ENCODE peak calls at places on chromosomes 12 and 14, in seven cellular contexts. K, E, M, U, Y, C and W are unnamed samples.

GRCh38 chr14:51211149-51211548 is 28.9 kb upstream of the TMX1 start:
- DNase-seq in Y (no peak), E (no peak), U (peak), M (no peak), C (no peak), K (no peak), W (no peak)

GRCh38 chr14:59520224-59520623 is 35.9 kb downstream of the JKAMP start:
- DNase-seq in Y (no peak), K (no peak), C (no peak), E (no peak), M (no peak), U (no peak), W (no peak)

GRCh38 chr14:88005050-88005481 is at the start of gene GPR65:
- DNase-seq in K (peak), U (no peak), C (no peak), M (no peak), Y (peak), E (no peak), W (peak)

GRCh38 chr14:101499513-101499912 is 61.8 kb upstream of the DIO3 start:
- DNase-seq in E (no peak), U (no peak), K (no peak), Y (no peak), C (peak), M (no peak), W (no peak)

GRCh38 chr12:5428332-5429221 is 3.3 kb upstream of the NTF3 start:
- DNase-seq in M (no peak), U (peak), K (no peak), Y (no peak), C (no peak), E (peak), W (no peak)

GRCh38 chr14:104795781-104796681 is 483 bp upstream of the AKT1 start:
- DNase-seq in Y (peak), M (peak), U (no peak), C (no peak), K (no peak), E (peak), W (peak)

GRCh38 chr14:100085451-100085850 is 20.2 kb downstream of the EVL start:
- DNase-seq in U (no peak), E (no peak), C (no peak), K (no peak), M (no peak), Y (no peak), W (no peak)

GRCh38 chr14:95993768-95994592 is 45.2 kb upstream of the C14orf132 start:
- DNase-seq in E (peak), K (peak), Y (no peak), U (peak), C (no peak), M (no peak), W (no peak)

GRCh38 chr14:96056509-96057422 is 17.6 kb downstream of the C14orf132 start:
- DNase-seq in C (peak), K (no peak), Y (no peak), E (no peak), M (no peak), U (no peak), W (no peak)

GRCh38 chr14:21071225-21072041 is 1.3 kb downstream of the ARHGEF40 start:
- DNase-seq in U (peak), M (peak), E (peak), C (peak), Y (peak), K (peak), W (peak)

GRCh38 chr14:51419685-51420084 is 179.6 kb downstream of the TMX1 start:
- DNase-seq in C (no peak), M (no peak), K (peak), E (no peak), Y (peak), U (no peak), W (no peak)

GRCh38 chr12:122994781-122995502 is 14.5 kb downstream of the ARL6IP4 start:
- DNase-seq in C (no peak), K (no peak), U (no peak), M (no peak), Y (no peak), E (no peak), W (no peak)

GRCh38 chr14:92465353-92466067 is 48.1 kb upstream of the RIN3 start:
- DNase-seq in M (no peak), K (no peak), E (no peak), U (no peak), Y (no peak), C (no peak), W (no peak)

GRCh38 chr14:103862393-103862782 is 15.0 kb upstream of the PPP1R13B start:
- DNase-seq in C (no peak), K (no peak), U (no peak), Y (no peak), M (no peak), E (no peak), W (no peak)

GRCh38 chr12:81128930-81129554 is 51.2 kb downstream of the ACSS3 start:
- DNase-seq in M (no peak), E (peak), C (no peak), K (peak), U (peak), Y (no peak), W (no peak)

GRCh38 chr14:74834682-74835392 is 41.1 kb downstream of the PROX2 start:
- DNase-seq in Y (no peak), K (no peak), U (no peak), E (no peak), C (no peak), M (no peak), W (no peak)

GRCh38 chr12:12408265-12408690 is 51.4 kb downstream of the BORCS5 start:
- DNase-seq in M (no peak), C (no peak), K (no peak), Y (no peak), U (no peak), E (no peak), W (no peak)

GRCh38 chr12:109510196-109510595 is 32.8 kb downstream of the UBE3B start:
- DNase-seq in K (no peak), M (peak), U (no peak), Y (no peak), E (no peak), C (no peak), W (no peak)

GRCh38 chr14:59246566-59246965 is 58.1 kb downstream of the DAAM1 start:
- DNase-seq in C (no peak), Y (no peak), K (no peak), E (no peak), M (no peak), U (no peak), W (no peak)

GRCh38 chr14:104977681-104978647 is at the start of gene AHNAK2:
- DNase-seq in K (peak), Y (no peak), M (peak), C (peak), E (peak), U (peak), W (peak)

GRCh38 chr12:13390381-13390856 is 193.9 kb downstream of the EMP1 start:
- DNase-seq in Y (no peak), C (peak), M (peak), U (peak), K (no peak), E (no peak), W (peak)

GRCh38 chr12:56751712-56752598 is at the start of gene PRIM1:
- DNase-seq in M (peak), E (peak), K (peak), C (peak), U (peak), Y (peak), W (peak)

GRCh38 chr12:56749853-56750252 is 2.3 kb downstream of the PRIM1 start:
- DNase-seq in U (no peak), E (no peak), M (no peak), Y (no peak), K (no peak), C (no peak), W (no peak)

GRCh38 chr12:56753566-56753965 is 1.4 kb upstream of the PRIM1 start:
- DNase-seq in C (no peak), K (no peak), Y (no peak), E (peak), M (no peak), U (no peak), W (no peak)

GRCh38 chr12:56749364-56749763 is 2.8 kb downstream of the PRIM1 start:
- DNase-seq in U (no peak), C (no peak), K (no peak), M (no peak), E (no peak), Y (no peak), W (no peak)
- H3K4me3 ChIP-seq in U (no peak), C (no peak), K (no peak), M (no peak), E (no peak), Y (no peak), W (no peak)

DNA sequence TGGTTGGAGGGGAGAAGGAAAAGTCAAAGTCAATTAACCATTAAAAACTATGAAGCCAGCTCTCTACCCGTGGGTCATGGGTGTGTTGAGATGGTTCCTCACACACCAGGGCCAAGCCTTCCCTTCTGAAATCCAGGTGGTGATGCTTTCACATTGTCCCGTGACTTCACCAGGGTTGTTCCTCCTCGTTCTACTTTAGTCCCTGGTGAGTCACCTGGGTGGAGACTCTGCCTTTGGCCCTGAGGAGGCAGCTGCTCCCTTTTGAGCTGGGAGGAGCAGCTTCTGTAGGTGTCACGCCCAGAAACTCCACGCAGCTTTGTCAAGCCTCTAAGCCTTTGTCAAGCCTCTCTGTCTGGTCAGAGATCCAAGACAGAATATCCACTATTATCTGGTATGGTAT is 348.3 kb downstream of the BMP4 start:
- DNase-seq in Y (no peak), C (no peak), U (no peak), M (no peak), E (no peak), K (no peak), W (no peak)
- H3K27ac ChIP-seq in Y (no peak), C (no peak), U (no peak), M (no peak), E (no peak), K (no peak), W (no peak)

GRCh38 chr12:49298160-49298559 is 3.2 kb downstream of the PRPH start:
- DNase-seq in Y (no peak), K (peak), C (no peak), M (no peak), U (no peak), E (no peak), W (no peak)
- TF ChIP-seq CTCF in Y (no peak), K (peak), C (no peak), M (no peak), U (peak), E (no peak), W (no peak)

GRCh38 chr14:98197933-98198332 is 1074.1 kb downstream of the BCL11B start:
- DNase-seq in C (no peak), K (no peak), Y (no peak), U (no peak), E (no peak), M (no peak), W (no peak)
- H3K4me3 ChIP-seq in C (no peak), K (no peak), Y (peak), U (no peak), E (no peak), M (no peak), W (no peak)